ENCODE peak calls at places on chromosomes 6 and 20, in four cellular contexts. One of them, this sample, is unnamed.

GRCh38 chr6:69584536-69584912 is 212.3 kb downstream of the LMBRD1 start:
- DNase-seq in retina: peak
- DNase-seq in iPS DF 19.7: no peak
- DNase-seq in EL: peak
- DNase-seq in this sample: no peak

GRCh38 chr6:168190646-168191443 is 111.8 kb upstream of the FRMD1 start:
- DNase-seq in EL: no peak
- DNase-seq in iPS DF 19.7: no peak
- DNase-seq in retina: no peak
- DNase-seq in this sample: no peak

GRCh38 chr6:42117843-42118161 is 24.6 kb downstream of the C6orf132 start:
- DNase-seq in EL: no peak
- DNase-seq in iPS DF 19.7: no peak
- DNase-seq in retina: no peak
- DNase-seq in this sample: no peak

GRCh38 chr6:140079328-140079727 is 704.9 kb upstream of the CITED2 start:
- DNase-seq in EL: peak
- DNase-seq in iPS DF 19.7: no peak
- DNase-seq in retina: no peak
- DNase-seq in this sample: peak

GRCh38 chr6:16758163-16758975 is 2.9 kb downstream of the ATXN1 start:
- DNase-seq in iPS DF 19.7: no peak
- DNase-seq in EL: no peak
- DNase-seq in retina: peak
- DNase-seq in this sample: peak

GRCh38 chr20:63100401-63100925 is 93.7 kb upstream of the BHLHE23 start:
- DNase-seq in EL: no peak
- DNase-seq in iPS DF 19.7: no peak
- DNase-seq in retina: no peak
- DNase-seq in this sample: no peak

GRCh38 chr6:155327326-155328073 is 13.2 kb upstream of the TFB1M start:
- DNase-seq in EL: peak
- DNase-seq in iPS DF 19.7: no peak
- DNase-seq in retina: peak
- DNase-seq in this sample: peak

GRCh38 chr6:166001359-166001758 is 166.3 kb downstream of the TBXT start:
- DNase-seq in iPS DF 19.7: no peak
- DNase-seq in EL: no peak
- DNase-seq in retina: no peak
- DNase-seq in this sample: no peak

GRCh38 chr6:151679081-151679480 is 128.4 kb upstream of the ESR1 start:
- DNase-seq in iPS DF 19.7: no peak
- DNase-seq in EL: peak
- DNase-seq in retina: no peak
- DNase-seq in this sample: no peak

GRCh38 chr6:155120034-155120433 is 124.9 kb downstream of the TIAM2 start:
- DNase-seq in EL: peak
- DNase-seq in retina: peak
- DNase-seq in iPS DF 19.7: peak
- DNase-seq in this sample: peak

GRCh38 chr6:145652572-145652971 is 82.7 kb downstream of the EPM2A start:
- DNase-seq in iPS DF 19.7: no peak
- DNase-seq in EL: no peak
- DNase-seq in retina: no peak
- DNase-seq in this sample: no peak

This sample was measured in left kidney.